ENCODE peak calls at places on chromosomes 13 and 19, in seven cellular contexts. J is tibial nerve, O is IMR-90, D is heart left ventricle, Z is gastrocnemius medialis, G is GM12878, Y is A549. V is an unnamed sample. For H3K4me1, the result is how much of the 10 kb centered on the place peaks cover.

GRCh38 chr19:29812881-29813275 is 1.1 kb downstream of the CCNE1 start:
- DNase-seq in J (no peak), O (no peak), D (no peak), Z (no peak), G (no peak), Y (no peak), V (no peak)

GRCh38 chr19:2056810-2057192 is 5.8 kb upstream of the MKNK2 start:
- DNase-seq in J (no peak), O (no peak), D (no peak), Z (peak), G (no peak), Y (no peak), V (no peak)

GRCh38 chr13:35465345-35465744 is 11.1 kb downstream of the MAB21L1 start:
- DNase-seq in J (no peak), O (no peak), D (no peak), Z (no peak), G (no peak), Y (no peak), V (no peak)

GRCh38 chr13:21944610-21945009 is 273.7 kb downstream of the FGF9 start:
- DNase-seq in J (no peak), O (no peak), D (no peak), Z (no peak), G (no peak), Y (no peak), V (no peak)

GRCh38 chr13:94708971-94709614 is 3.3 kb downstream of the SOX21 start:
- DNase-seq in J (no peak), O (no peak), D (no peak), Z (no peak), G (no peak), Y (no peak), V (no peak)

GRCh38 chr19:46678110-46678732 is 17.2 kb upstream of the DACT3 start:
- DNase-seq in J (no peak), O (no peak), D (no peak), Z (no peak), G (no peak), Y (peak), V (no peak)

GRCh38 chr13:35630551-35631275 is 154.2 kb upstream of the MAB21L1 start:
- DNase-seq in J (peak), O (peak), D (no peak), Z (no peak), G (no peak), Y (peak), V (peak)

GRCh38 chr19:37413243-37414084 is 42.6 kb downstream of the ZNF527 start:
- DNase-seq in J (no peak), O (no peak), D (no peak), Z (no peak), G (no peak), Y (peak), V (no peak)

GRCh38 chr19:18399008-18399407 is 1.6 kb upstream of the LRRC25 start:
- DNase-seq in J (peak), O (peak), D (peak), Z (no peak), G (no peak), Y (peak), V (peak)

GRCh38 chr19:43780706-43781525 is at the start of gene KCNN4:
- DNase-seq in J (no peak), O (peak), D (no peak), Z (no peak), G (no peak), Y (peak), V (no peak)

GRCh38 chr13:31914843-31915242 is 116.7 kb upstream of the FRY start:
- DNase-seq in J (no peak), O (no peak), D (no peak), Z (no peak), G (no peak), Y (no peak), V (no peak)

GRCh38 chr19:33868076-33868735 is 71.5 kb downstream of the KCTD15 start:
- DNase-seq in J (no peak), O (no peak), D (no peak), Z (no peak), G (no peak), Y (no peak), V (no peak)

GRCh38 chr13:66943530-66943929 is 286.6 kb downstream of the PCDH9 start:
- DNase-seq in J (no peak), O (no peak), D (no peak), Z (no peak), G (no peak), Y (no peak), V (no peak)

DNA sequence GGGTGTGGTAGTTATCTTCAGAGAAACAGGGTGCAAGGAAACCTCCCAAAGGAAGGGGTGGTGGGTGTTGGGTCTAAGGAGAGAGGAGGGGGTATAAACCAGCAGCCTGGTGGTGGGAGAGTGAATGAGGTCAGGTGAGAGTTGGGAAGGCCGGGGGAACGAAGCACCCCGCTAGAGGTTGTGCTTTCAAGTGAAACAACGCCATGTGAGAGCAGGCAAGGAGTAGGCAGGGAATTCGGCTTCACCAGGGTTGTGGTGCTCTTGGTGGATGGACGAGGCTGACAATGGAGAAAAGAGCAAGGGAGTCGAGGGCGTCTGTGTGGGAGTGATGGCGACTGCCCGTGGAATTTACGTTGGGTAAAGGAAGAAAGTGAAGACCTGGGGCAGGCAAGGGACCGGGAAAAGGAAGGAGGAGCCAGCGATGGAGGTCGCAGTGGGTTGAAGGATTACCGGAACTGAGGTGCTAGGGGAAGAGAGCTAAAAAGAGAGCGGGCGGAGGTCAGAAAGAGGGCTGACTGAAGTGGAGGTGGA is 2.1 kb upstream of the MLNR start:
- DNase-seq in J (no peak), O (no peak), D (no peak), Z (no peak), G (no peak), Y (no peak), V (no peak)
- TF ChIP-seq POLR2A in J (no peak), O (no peak), D (no peak), Z (no peak), G (no peak), Y (no peak), V (no peak)

GRCh38 chr19:47891622-47891922 is 5.5 kb upstream of the SULT2A1 start:
- DNase-seq in J (no peak), O (no peak), D (no peak), Z (no peak), G (no peak), Y (no peak), V (no peak)
- H3K4me1 ChIP-seq in J (under half), O (under half), D (under half), Z (under half), G (under half), Y (under half), V (under half)

DNA sequence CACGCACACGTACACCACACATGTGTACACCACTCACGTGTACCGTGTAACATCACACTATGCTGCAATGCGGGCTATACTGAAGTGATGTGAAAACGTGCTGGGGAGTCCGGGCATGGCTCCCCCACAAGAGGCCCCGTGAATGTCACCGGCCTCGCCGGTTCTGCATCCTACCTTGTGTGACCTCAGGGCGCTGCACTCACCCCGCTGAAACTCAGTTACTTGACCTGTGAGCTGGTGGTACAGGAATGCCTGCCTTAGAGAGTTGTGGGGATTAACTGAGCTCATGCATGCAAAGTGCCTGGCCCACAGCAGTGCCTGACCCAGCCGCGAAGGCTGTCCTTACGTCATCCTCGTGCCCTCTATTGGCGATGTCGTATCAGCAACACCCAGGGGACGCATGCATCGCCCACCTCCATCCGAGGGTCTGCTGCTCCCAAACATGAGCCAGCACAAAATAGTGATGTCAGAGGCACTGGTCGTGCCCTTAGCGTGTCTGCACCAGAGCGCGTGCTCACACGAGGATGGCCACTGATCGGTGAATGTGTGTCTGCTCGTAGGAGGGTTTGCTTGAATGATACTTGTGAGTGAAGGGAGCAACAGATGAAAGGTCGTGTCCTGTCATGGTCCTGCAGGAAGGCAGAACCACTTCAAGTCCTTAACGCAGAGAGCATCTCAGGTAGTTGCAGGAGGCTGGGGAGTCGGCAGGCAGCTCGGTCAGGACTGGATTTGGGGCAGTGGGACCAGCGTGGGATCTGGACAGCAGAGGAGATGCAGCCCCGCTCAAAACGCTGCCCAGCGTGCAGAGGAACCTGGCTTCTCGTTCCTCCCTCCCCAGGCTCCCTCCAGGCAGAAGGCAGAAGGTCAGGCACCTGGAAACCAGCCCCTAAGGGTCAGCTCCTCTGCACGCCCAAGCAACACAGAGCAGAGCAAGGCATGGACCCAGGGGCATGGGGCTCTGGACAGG is 126.2 kb upstream of the SPACA7 start:
- DNase-seq in J (no peak), O (no peak), D (no peak), Z (no peak), G (no peak), Y (no peak), V (peak)
- TF ChIP-seq POLR2A in J (no peak), O (no peak), D (no peak), Z (no peak), G (no peak), Y (no peak), V (no peak)

GRCh38 chr13:99227909-99228688 is 27.4 kb downstream of the UBAC2 start:
- DNase-seq in J (no peak), O (no peak), D (no peak), Z (peak), G (no peak), Y (no peak), V (no peak)

GRCh38 chr13:99230991-99231390 is 27.2 kb downstream of the GPR18 start:
- DNase-seq in J (no peak), O (no peak), D (no peak), Z (no peak), G (no peak), Y (no peak), V (no peak)

GRCh38 chr13:99227331-99227900 is 26.8 kb downstream of the UBAC2 start:
- DNase-seq in J (no peak), O (no peak), D (no peak), Z (no peak), G (no peak), Y (no peak), V (no peak)

GRCh38 chr13:99226493-99226892 is 25.8 kb downstream of the UBAC2 start:
- DNase-seq in J (no peak), O (no peak), D (no peak), Z (no peak), G (no peak), Y (no peak), V (no peak)

GRCh38 chr13:99228737-99229691 is 28.4 kb downstream of the UBAC2 start:
- DNase-seq in J (no peak), O (peak), D (no peak), Z (no peak), G (peak), Y (no peak), V (no peak)
- H3K4me1 ChIP-seq in J (under half), O (under half), D (half or more), Z (half or more), G (under half), Y (under half), V (under half)

DNA sequence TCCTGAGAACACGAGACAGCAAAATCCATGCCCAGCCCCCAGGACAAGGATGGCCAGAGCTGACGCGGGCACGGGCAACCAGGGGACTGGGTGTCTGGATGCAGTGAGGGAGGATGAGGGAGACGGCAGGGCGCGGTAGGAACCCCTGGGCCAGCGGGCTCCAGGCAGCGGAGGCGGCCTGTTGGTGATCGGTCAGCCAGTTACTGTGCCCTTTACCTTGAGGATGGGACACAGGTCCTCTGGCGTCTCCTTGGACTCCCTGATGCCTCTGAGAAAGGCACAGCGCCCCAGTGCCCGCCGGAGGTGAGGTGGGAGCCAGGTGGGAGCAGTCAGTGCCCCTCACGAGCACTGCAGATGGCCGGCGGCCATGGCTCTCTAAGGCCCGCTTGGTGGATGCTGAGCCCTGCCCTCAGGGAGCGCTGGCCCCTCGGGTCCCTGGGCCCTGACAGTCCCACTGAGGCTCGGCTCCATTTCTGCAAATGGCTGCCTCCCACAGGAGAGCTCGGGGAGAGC is 31.2 kb downstream of the C13orf46 start:
- DNase-seq in J (no peak), O (no peak), D (no peak), Z (no peak), G (no peak), Y (no peak), V (no peak)
- TF ChIP-seq POLR2A in J (no peak), O (no peak), D (no peak), Z (no peak), G (no peak), Y (no peak), V (no peak)

GRCh38 chr13:98217597-98217996 is 40.5 kb upstream of the RNF113B start:
- DNase-seq in J (no peak), O (no peak), D (no peak), Z (no peak), G (no peak), Y (no peak), V (no peak)
- H3K4me1 ChIP-seq in J (under half), O (half or more), D (under half), Z (under half), G (under half), Y (under half), V (under half)

DNA sequence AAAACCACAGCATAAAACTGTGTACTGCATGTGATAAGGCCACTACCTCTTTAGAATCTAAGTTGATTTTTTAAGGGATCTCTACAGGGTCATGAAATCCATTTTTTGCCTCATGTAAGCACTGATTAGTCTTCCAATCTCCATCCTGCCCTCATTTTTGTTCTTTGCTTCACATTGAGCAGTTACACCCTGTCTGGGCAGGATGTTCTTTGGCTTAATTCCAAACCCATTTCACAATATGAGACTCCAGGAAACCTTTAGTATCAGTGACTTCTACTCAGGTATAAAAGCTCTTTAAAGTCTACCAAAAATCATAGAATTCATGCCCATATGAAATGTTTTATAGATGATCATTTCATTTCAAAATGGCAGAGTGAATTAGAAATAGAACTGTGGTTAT is 592.6 kb downstream of the TBC1D4 start:
- DNase-seq in J (no peak), O (no peak), D (no peak), Z (no peak), G (no peak), Y (no peak), V (no peak)
- TF ChIP-seq POLR2A in J (no peak), O (no peak), D (no peak), Z (no peak), G (no peak), Y (no peak), V (no peak)